ENCODE peak calls at places on chromosomes 1 and 21, in seven cellular contexts. F is NCI-H526; E is mesenchymal stem cell; D is substantia nigra; W is neural crest cell; Q is stimulated activated CD8-positive, alpha-beta memory T cell treated with anti-CD3 and anti-CD28 coated beads, Interleukin-15, amount 100 ng/mL, for 4 hours; R is stimulated activated CD4-positive, alpha-beta T cell treated with anti-CD3 and anti-CD28 coated beads, Interleukin-2, amount 100 ng/mL, for 48 hours. L is an unnamed sample.
A peak's percentile ranks its signal among the peaks of the same experiment; 100 is the strongest.

GRCh38 chr1:30618335-30618747 is 105.0 kb downstream of the MATN1 start:
- DNase-seq in F (no peak), E (no peak), D (no peak), W (no peak), Q (no peak), R (no peak), L (no peak)

GRCh38 chr1:18879221-18879790 is 19.8 kb upstream of the TAS1R2 start:
- DNase-seq in F (no peak), E (no peak), D (no peak), W (no peak), Q (no peak), R (no peak), L (no peak)

GRCh38 chr21:37916795-37917142 is 512 bp upstream of the KCNJ6 start:
- DNase-seq in F (peak; percentile 81), E (peak; percentile 50), D (no peak), W (peak; percentile 61), Q (no peak), R (no peak), L (peak; percentile 16)

GRCh38 chr1:203346060-203346754 is 4.7 kb downstream of the FMOD start:
- DNase-seq in F (no peak), E (peak; percentile 72), D (no peak), W (no peak), Q (no peak), R (no peak), L (no peak)

GRCh38 chr1:202304370-202304769 is 37.4 kb downstream of the UBE2T start:
- DNase-seq in F (no peak), E (no peak), D (no peak), W (no peak), Q (no peak), R (no peak), L (no peak)

GRCh38 chr21:38175321-38175720 is 81.5 kb upstream of the KCNJ15 start:
- DNase-seq in F (no peak), E (no peak), D (no peak), W (no peak), Q (no peak), R (no peak), L (peak; percentile 26)

GRCh38 chr1:185488673-185489311 is 171.7 kb upstream of the IVNS1ABP start:
- DNase-seq in F (no peak), E (no peak), D (no peak), W (no peak), Q (no peak), R (no peak), L (no peak)

GRCh38 chr1:28579374-28579773 is 12.7 kb upstream of the RAB42 start:
- DNase-seq in F (no peak), E (no peak), D (no peak), W (no peak), Q (no peak), R (no peak), L (no peak)

GRCh38 chr21:34875830-34876229 is 173.3 kb downstream of the RUNX1 start:
- DNase-seq in F (no peak), E (no peak), D (no peak), W (no peak), Q (no peak), R (no peak), L (no peak)

GRCh38 chr1:62144238-62144831 is 50.3 kb upstream of the L1TD1 start:
- DNase-seq in F (peak; percentile 60), E (peak; percentile 47), D (no peak), W (peak; percentile 63), Q (no peak), R (peak; percentile 26), L (peak; percentile 68)

GRCh38 chr1:202085682-202086373 is 36.9 kb upstream of the GPR37L1 start:
- DNase-seq in F (peak; percentile 96), E (peak; percentile 42), D (peak; percentile 50), W (no peak), Q (no peak), R (no peak), L (no peak)

GRCh38 chr1:54800899-54801759 is at the start of gene TTC22:
- DNase-seq in F (no peak), E (no peak), D (no peak), W (no peak), Q (peak; percentile 33), R (peak; percentile 60), L (peak; percentile 14)

GRCh38 chr1:10823000-10823401 is 26.6 kb upstream of the CASZ1 start:
- DNase-seq in F (no peak), E (no peak), D (no peak), W (no peak), Q (no peak), R (no peak), L (no peak)

GRCh38 chr1:225446298-225446941 is 18.6 kb upstream of the LBR start:
- DNase-seq in F (peak; percentile 9), E (no peak), D (no peak), W (no peak), Q (no peak), R (no peak), L (peak; percentile 70)

GRCh38 chr1:36154765-36155559 is 998 bp upstream of the MAP7D1 start:
- DNase-seq in F (peak; percentile 60), E (no peak), D (no peak), W (peak; percentile 41), Q (no peak), R (no peak), L (no peak)

GRCh38 chr1:196105901-196106300 is 502.3 kb downstream of the KCNT2 start:
- DNase-seq in F (no peak), E (no peak), D (no peak), W (no peak), Q (no peak), R (no peak), L (no peak)

GRCh38 chr1:98086796-98087195 is 166.0 kb upstream of the DPYD start:
- DNase-seq in F (no peak), E (peak; percentile 95), D (no peak), W (no peak), Q (no peak), R (no peak), L (peak; percentile 95)

GRCh38 chr1:154483941-154484803 is 17.8 kb upstream of the TDRD10 start:
- DNase-seq in F (no peak), E (peak; percentile 45), D (no peak), W (no peak), Q (no peak), R (no peak), L (peak; percentile 88)

GRCh38 chr1:28530456-28530855 is 22.4 kb upstream of the TRNAU1AP start:
- DNase-seq in F (no peak), E (no peak), D (no peak), W (no peak), Q (no peak), R (no peak), L (no peak)